ENCODE peak calls at places on chromosomes 11 and 22, in ten cellular contexts. U is heart left ventricle; Y is ovary; O is mammary epithelial cell; G is brain microvascular endothelial cell; D is left lung; Q is heart right ventricle; K is upper lobe of left lung; E is naive thymus-derived CD4-positive, alpha-beta T cell; Z is bronchial epithelial cell. V is an unnamed sample.
A peak's percentile ranks its signal among the peaks of the same experiment; 100 is the strongest.

GRCh38 chr11:2667940-2668339 is 31.9 kb downstream of the KCNQ1OT1 start:
- DNase-seq in U (no peak), Y (no peak), O (no peak), G (no peak), D (no peak), Q (no peak), K (no peak), E (no peak), Z (no peak), V (peak; percentile 15)

GRCh38 chr11:124536520-124536919 is 6.9 kb downstream of the OR8B12 start:
- DNase-seq in U (peak; percentile 64), Y (no peak), O (peak; percentile 55), G (peak; percentile 99), D (peak; percentile 36), Q (peak; percentile 49), K (peak; percentile 42), E (no peak), Z (peak; percentile 17), V (no peak)

GRCh38 chr11:87043894-87044293 is 6.2 kb downstream of the TMEM135 start:
- DNase-seq in U (no peak), Y (no peak), O (no peak), G (no peak), D (no peak), Q (no peak), K (no peak), E (no peak), Z (no peak), V (no peak)

GRCh38 chr11:24064309-24064903 is 432.4 kb upstream of the LUZP2 start:
- DNase-seq in U (no peak), Y (no peak), O (no peak), G (peak; percentile 3), D (no peak), Q (no peak), K (no peak), E (no peak), Z (no peak), V (no peak)

GRCh38 chr11:121520243-121521144 is 67.7 kb upstream of the SORL1-AS1 start:
- DNase-seq in U (no peak), Y (no peak), O (peak; percentile 68), G (peak; percentile 42), D (no peak), Q (no peak), K (no peak), E (no peak), Z (peak; percentile 85), V (no peak)

GRCh38 chr11:87394924-87395323 is 357.2 kb downstream of the TMEM135 start:
- DNase-seq in U (no peak), Y (no peak), O (no peak), G (no peak), D (no peak), Q (no peak), K (no peak), E (no peak), Z (peak; percentile 43), V (no peak)

GRCh38 chr11:83835423-83835822 is 549.3 kb upstream of the CCDC90B start:
- DNase-seq in U (no peak), Y (no peak), O (peak; percentile 50), G (no peak), D (no peak), Q (no peak), K (no peak), E (no peak), Z (no peak), V (no peak)

GRCh38 chr11:85348945-85349344 is 278.2 kb downstream of the DLG2 start:
- DNase-seq in U (no peak), Y (no peak), O (no peak), G (no peak), D (no peak), Q (no peak), K (no peak), E (no peak), Z (no peak), V (no peak)

GRCh38 chr22:11627436-11627797 is 3900.6 kb upstream of the OR11H1 start:
- DNase-seq in U (no peak), Y (no peak), O (no peak), G (no peak), D (no peak), Q (no peak), K (no peak), E (no peak), Z (no peak), V (no peak)

GRCh38 chr22:36692280-36692679 is 11.3 kb downstream of the CACNG2 start:
- DNase-seq in U (no peak), Y (no peak), O (no peak), G (no peak), D (no peak), Q (no peak), K (no peak), E (no peak), Z (no peak), V (no peak)

GRCh38 chr22:36691488-36691887 is 12.1 kb downstream of the CACNG2 start:
- DNase-seq in U (no peak), Y (no peak), O (no peak), G (no peak), D (no peak), Q (no peak), K (no peak), E (no peak), Z (no peak), V (no peak)

GRCh38 chr22:36682835-36683234 is 20.7 kb downstream of the CACNG2 start:
- DNase-seq in U (no peak), Y (no peak), O (no peak), G (no peak), D (no peak), Q (no peak), K (no peak), E (no peak), Z (no peak), V (no peak)

GRCh38 chr22:36689583-36689982 is 14.0 kb downstream of the CACNG2 start:
- DNase-seq in U (no peak), Y (no peak), O (no peak), G (no peak), D (no peak), Q (no peak), K (no peak), E (no peak), Z (no peak), V (no peak)

DNA sequence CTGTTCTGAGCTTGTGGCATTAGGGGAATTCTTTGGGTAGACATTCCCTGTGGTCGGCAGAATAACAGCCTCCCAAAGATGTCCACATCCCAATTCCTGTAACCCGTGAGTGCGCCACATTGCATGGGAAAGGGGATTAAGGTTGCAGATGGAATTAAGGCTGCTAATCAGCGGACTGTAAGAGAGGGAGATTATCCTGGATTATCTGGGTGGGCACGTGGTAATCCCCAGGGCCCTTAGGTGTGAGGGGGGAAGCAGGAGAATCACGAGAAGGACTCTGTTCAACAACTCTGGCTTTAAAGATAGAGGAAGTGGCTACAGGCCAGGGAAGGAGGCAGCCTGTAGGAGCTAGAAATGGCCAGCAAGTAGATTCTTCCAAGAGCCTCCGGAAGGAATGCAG is 16.0 kb downstream of the CACNG2 start:
- DNase-seq in U (no peak), Y (no peak), O (no peak), G (no peak), D (no peak), Q (no peak), K (no peak), E (no peak), Z (no peak), V (no peak)
- H3K27me3 ChIP-seq in U (peaks cover 82% of the 10 kb centered on the region), Y (no peaks in the 10 kb centered on the region), O (peaks cover 2% of the 10 kb centered on the region), G (peaks cover 26% of the 10 kb centered on the region), D (no peaks in the 10 kb centered on the region), Q (no peaks in the 10 kb centered on the region), K (no peaks in the 10 kb centered on the region), E (no peaks in the 10 kb centered on the region), Z (peaks cover 5% of the 10 kb centered on the region), V (peaks cover 98% of the 10 kb centered on the region)

DNA sequence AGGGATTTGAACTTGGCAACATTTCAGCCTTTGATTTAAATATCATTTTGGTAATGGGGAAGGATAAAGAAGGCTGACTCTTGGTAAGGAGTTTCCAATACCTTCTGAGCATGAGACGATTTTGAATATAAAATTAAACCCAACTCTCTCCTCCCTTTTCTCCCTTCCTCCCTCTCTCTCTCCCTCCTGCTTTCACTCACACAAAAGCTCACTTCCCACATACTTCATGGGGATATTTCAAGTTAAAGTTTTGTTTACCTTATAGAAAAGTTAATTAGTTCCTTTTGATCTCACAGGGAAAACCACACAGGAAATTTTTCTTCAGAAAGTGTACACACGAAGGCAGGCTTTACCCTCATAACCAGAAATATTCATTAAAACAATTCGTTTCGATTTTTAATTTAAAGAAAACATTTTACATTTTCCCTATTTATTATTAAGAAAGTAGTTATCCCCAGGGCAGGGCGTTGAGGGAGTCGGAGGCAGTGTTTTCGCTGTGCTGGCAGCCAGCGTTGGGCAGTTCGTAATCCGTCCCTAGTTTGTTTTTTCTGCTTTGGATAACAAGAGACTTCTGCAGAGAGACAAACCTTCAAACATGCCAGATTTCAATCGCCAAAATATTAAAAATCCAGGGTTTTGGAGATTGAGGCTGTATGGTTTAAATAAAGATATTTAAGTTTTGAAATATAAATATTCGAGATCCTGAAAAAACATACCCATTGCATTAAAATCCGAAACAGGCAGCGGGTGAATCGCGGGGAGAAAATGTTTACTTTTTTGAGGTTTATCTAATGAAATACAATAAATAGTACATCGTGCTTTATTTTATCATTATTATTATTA is 25.3 kb upstream of the ALX4 start:
- DNase-seq in U (no peak), Y (no peak), O (no peak), G (no peak), D (no peak), Q (no peak), K (no peak), E (no peak), Z (no peak), V (no peak)
- H3K27me3 ChIP-seq in U (peaks cover 53% of the 10 kb centered on the region), Y (no peaks in the 10 kb centered on the region), O (peaks cover 16% of the 10 kb centered on the region), G (peaks cover 82% of the 10 kb centered on the region), D (peaks cover 46% of the 10 kb centered on the region), Q (no peaks in the 10 kb centered on the region), K (no peaks in the 10 kb centered on the region), E (no peaks in the 10 kb centered on the region), Z (peaks cover 22% of the 10 kb centered on the region), V (peaks cover 71% of the 10 kb centered on the region)

GRCh38 chr22:37331811-37332536 is 49.7 kb downstream of the CYTH4 start:
- DNase-seq in U (no peak), Y (no peak), O (no peak), G (no peak), D (peak; percentile 28), Q (no peak), K (no peak), E (no peak), Z (no peak), V (no peak)
- H3K27me3 ChIP-seq in U (peaks cover 93% of the 10 kb centered on the region), Y (no peaks in the 10 kb centered on the region), O (no peaks in the 10 kb centered on the region), G (peaks cover 11% of the 10 kb centered on the region), D (peaks cover 38% of the 10 kb centered on the region), Q (peaks cover 18% of the 10 kb centered on the region), K (no peaks in the 10 kb centered on the region), E (no peaks in the 10 kb centered on the region), Z (no peaks in the 10 kb centered on the region), V (peaks cover 23% of the 10 kb centered on the region)

DNA sequence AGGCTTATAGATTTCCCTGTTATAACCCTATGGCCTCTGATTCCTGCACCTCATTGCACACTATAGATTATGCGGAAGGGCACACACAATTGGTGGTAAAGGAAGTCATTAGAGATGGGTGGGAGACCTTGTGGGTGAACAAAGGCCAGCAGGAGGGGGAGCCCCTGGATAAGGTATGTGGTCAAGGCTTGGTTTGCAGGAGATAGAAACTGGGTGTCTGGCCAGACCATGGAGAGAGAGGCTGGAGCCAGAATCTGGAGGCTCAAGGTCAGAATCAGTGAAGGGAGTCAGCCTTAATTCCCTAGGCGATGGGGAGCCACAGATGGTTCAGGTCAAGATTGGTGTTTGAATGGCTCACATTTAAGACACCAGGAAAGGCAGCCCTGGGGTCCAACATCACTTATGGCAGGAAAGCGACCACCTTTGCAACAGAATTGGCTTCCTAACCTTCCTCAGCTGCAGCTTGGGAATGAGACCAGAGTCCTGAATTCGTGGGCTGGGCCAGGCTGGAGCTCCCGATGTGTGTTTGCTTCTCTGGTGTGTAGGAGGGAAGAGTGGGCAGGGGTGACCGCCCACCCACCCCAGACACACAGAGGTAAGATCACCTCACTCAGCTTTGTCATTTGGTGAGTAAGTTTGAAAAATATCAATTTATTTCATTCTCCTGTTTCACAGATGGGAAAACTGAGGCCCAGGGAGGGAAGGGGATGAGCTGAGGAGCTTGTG is 22.7 kb upstream of the SCUBE1 start:
- DNase-seq in U (no peak), Y (peak; percentile 68), O (no peak), G (no peak), D (no peak), Q (no peak), K (no peak), E (no peak), Z (no peak), V (no peak)
- H3K27me3 ChIP-seq in U (peaks cover 79% of the 10 kb centered on the region), Y (no peaks in the 10 kb centered on the region), O (no peaks in the 10 kb centered on the region), G (peaks cover 8% of the 10 kb centered on the region), D (peaks cover 5% of the 10 kb centered on the region), Q (no peaks in the 10 kb centered on the region), K (no peaks in the 10 kb centered on the region), E (no peaks in the 10 kb centered on the region), Z (peaks cover 2% of the 10 kb centered on the region), V (peaks cover 35% of the 10 kb centered on the region)

V was measured in stomach.